ENCODE peak calls at places on chromosomes 12 and 14, in eight cellular contexts. K, E, J, S, G, I, B and A are unnamed samples.

GRCh38 chr14:72614365-72614764 is 279.5 kb downstream of the DPF3 start:
- DNase-seq in I (no peak), J (no peak), E (no peak), G (no peak), S (no peak), B (no peak), K (no peak), A (no peak)

GRCh38 chr14:24948261-24948847 is 101.6 kb downstream of the STXBP6 start:
- DNase-seq in J (no peak), S (no peak), E (no peak), G (no peak), K (no peak), I (no peak), B (no peak), A (no peak)

GRCh38 chr14:60819575-60819974 is 85.0 kb downstream of the MNAT1 start:
- DNase-seq in S (no peak), I (no peak), K (no peak), B (no peak), J (no peak), G (no peak), E (no peak), A (no peak)

GRCh38 chr12:105239304-105239703 is 3.3 kb upstream of the APPL2 start:
- DNase-seq in S (no peak), E (no peak), K (no peak), B (no peak), I (no peak), J (no peak), G (no peak), A (no peak)

GRCh38 chr14:89365071-89365801 is 51.8 kb downstream of the FOXN3 start:
- DNase-seq in E (peak; percentile 40), K (no peak), I (no peak), B (peak; percentile 29), G (no peak), S (no peak), J (peak; percentile 15), A (no peak)

GRCh38 chr12:57755454-57756372 is 810 bp downstream of the MARCHF9 start:
- DNase-seq in B (peak; percentile 37), E (no peak), K (no peak), G (peak; percentile 84), S (no peak), J (no peak), I (no peak), A (no peak)

GRCh38 chr12:93001407-93001806 is 72.3 kb upstream of the EEA1 start:
- DNase-seq in E (no peak), B (no peak), J (no peak), K (no peak), G (no peak), I (no peak), S (no peak), A (no peak)

GRCh38 chr14:88166616-88167015 is 156.5 kb downstream of the KCNK10 start:
- DNase-seq in K (no peak), S (no peak), E (no peak), J (no peak), I (peak; percentile 61), B (no peak), G (no peak), A (no peak)

GRCh38 chr12:53890081-53890480 is 48.5 kb upstream of the HOXC13 start:
- DNase-seq in E (no peak), S (no peak), K (no peak), J (no peak), I (no peak), B (no peak), G (no peak), A (no peak)

GRCh38 chr12:107320031-107320928 is 226.9 kb upstream of the CRY1 start:
- DNase-seq in B (peak; percentile 64), I (peak; percentile 69), K (no peak), S (no peak), G (peak; percentile 74), J (no peak), E (peak; percentile 24), A (no peak)

GRCh38 chr12:63423839-63424238 is 244.5 kb downstream of the DPY19L2 start:
- DNase-seq in J (no peak), B (no peak), S (no peak), K (no peak), I (no peak), G (no peak), E (no peak), A (no peak)

GRCh38 chr12:8145754-8146415 is 10.9 kb upstream of the ZNF705A start:
- DNase-seq in S (peak; percentile 14), I (peak; percentile 93), B (no peak), J (peak; percentile 91), G (peak; percentile 94), K (no peak), E (peak; percentile 96), A (peak; percentile 31)

GRCh38 chr12:115166698-115167315 is 482.8 kb upstream of the TBX3 start:
- DNase-seq in S (no peak), E (peak; percentile 72), K (no peak), I (peak; percentile 67), G (no peak), B (no peak), J (peak; percentile 67), A (no peak)

GRCh38 chr12:66052988-66053615 is 77.4 kb downstream of the LLPH start:
- DNase-seq in E (no peak), G (no peak), B (no peak), S (no peak), K (no peak), I (no peak), J (no peak), A (no peak)

GRCh38 chr14:105204931-105205717 is 24.0 kb upstream of the NUDT14 start:
- DNase-seq in K (no peak), G (no peak), I (no peak), B (no peak), J (no peak), E (no peak), S (no peak), A (no peak)

GRCh38 chr12:132648616-132649225 is 30.1 kb downstream of the P2RX2 start:
- DNase-seq in B (no peak), K (no peak), E (no peak), G (no peak), I (no peak), J (no peak), S (no peak), A (no peak)

GRCh38 chr12:62802981-62803380 is 132.0 kb downstream of the PPM1H start:
- DNase-seq in I (no peak), J (peak; percentile 18), E (no peak), B (no peak), S (no peak), G (no peak), K (no peak), A (no peak)

GRCh38 chr12:132408001-132408400 is 78.6 kb upstream of the GALNT9 start:
- DNase-seq in S (no peak), G (no peak), E (no peak), I (no peak), B (no peak), J (no peak), K (no peak), A (no peak)

GRCh38 chr12:12214635-12215131 is 52.2 kb downstream of the LRP6 start:
- DNase-seq in I (peak; percentile 41), B (no peak), K (no peak), E (no peak), J (peak; percentile 6), G (no peak), S (no peak), A (no peak)

GRCh38 chr12:128267651-128268347 is 829 bp downstream of the TMEM132C start:
- DNase-seq in B (no peak), J (no peak), K (no peak), E (no peak), I (no peak), G (no peak), S (no peak), A (no peak)
- H3K4me3 ChIP-seq in B (no peak overlapping the region), J (no peak overlapping the region), K (no peak overlapping the region), E (peak overlapping the region; percentile 47), I (no peak overlapping the region), G (no peak overlapping the region), S (no peak overlapping the region), A (no peak overlapping the region)

GRCh38 chr14:64507376-64508156 is 3.0 kb downstream of the ZBTB1 start:
- DNase-seq in E (peak; percentile 17), B (peak; percentile 30), S (peak; percentile 47), K (no peak), J (peak; percentile 39), G (no peak), I (peak; percentile 48), A (no peak)

GRCh38 chr14:64510127-64510808 is 5.7 kb downstream of the ZBTB1 start:
- DNase-seq in J (no peak), S (no peak), E (no peak), B (no peak), I (no peak), K (no peak), G (no peak), A (no peak)

GRCh38 chr14:64506751-64507150 is 2.2 kb downstream of the ZBTB1 start:
- DNase-seq in J (no peak), G (no peak), B (no peak), I (no peak), E (no peak), K (no peak), S (no peak), A (no peak)

GRCh38 chr14:64509036-64509435 is 4.5 kb downstream of the ZBTB1 start:
- DNase-seq in E (no peak), J (no peak), K (no peak), G (no peak), B (no peak), I (no peak), S (no peak), A (no peak)

GRCh38 chr14:64508215-64508776 is 3.7 kb downstream of the ZBTB1 start:
- DNase-seq in I (no peak), E (no peak), G (no peak), B (no peak), K (no peak), J (no peak), S (no peak), A (no peak)
- H3K4me3 ChIP-seq in I (no peak overlapping the region), E (no peak overlapping the region), G (no peak overlapping the region), B (peak overlapping the region; percentile 86), K (no peak overlapping the region), J (peak overlapping the region; percentile 25), S (no peak overlapping the region), A (no peak overlapping the region)

GRCh38 chr14:76489667-76490066 is 113.7 kb downstream of the ESRRB start:
- DNase-seq in G (no peak), J (no peak), E (no peak), K (no peak), B (no peak), I (no peak), S (no peak), A (no peak)

GRCh38 chr14:76488551-76488950 is 112.6 kb downstream of the ESRRB start:
- DNase-seq in S (no peak), J (no peak), E (no peak), I (no peak), K (no peak), G (no peak), B (no peak), A (no peak)

GRCh38 chr14:76490735-76491134 is 114.8 kb downstream of the ESRRB start:
- DNase-seq in B (no peak), K (no peak), E (no peak), J (no peak), G (no peak), S (no peak), I (no peak), A (no peak)

GRCh38 chr14:76484355-76484754 is 108.4 kb downstream of the ESRRB start:
- DNase-seq in I (no peak), E (no peak), K (no peak), G (no peak), S (no peak), B (no peak), J (no peak), A (no peak)

GRCh38 chr14:76486251-76486743 is 110.4 kb downstream of the ESRRB start:
- DNase-seq in I (no peak), K (no peak), B (no peak), J (no peak), E (no peak), S (no peak), G (no peak), A (no peak)
- H3K4me3 ChIP-seq in I (no peak overlapping the region), K (no peak overlapping the region), B (no peak overlapping the region), J (no peak overlapping the region), E (no peak overlapping the region), S (no peak overlapping the region), G (no peak overlapping the region), A (no peak overlapping the region)

GRCh38 chr14:100709956-100710284 is 16.8 kb upstream of the DLK1 start:
- DNase-seq in J (no peak), E (no peak), S (no peak), B (no peak), I (no peak), G (no peak), K (no peak), A (no peak)
- H3K4me3 ChIP-seq in J (no peak overlapping the region), E (no peak overlapping the region), S (peak overlapping the region; percentile 44), B (no peak overlapping the region), I (no peak overlapping the region), G (no peak overlapping the region), K (no peak overlapping the region), A (no peak overlapping the region)